ENCODE peak calls at places on chromosomes 5 and 9, in seven cellular contexts. One of them, this sample, is unnamed.

GRCh38 chr9:9631302-9631701 is 981.5 kb downstream of the PTPRD start:
- DNase-seq in IMR-90: no peak
- DNase-seq in PC-3: no peak
- DNase-seq in iPS DF 6.9: no peak
- DNase-seq in GM23248: no peak
- DNase-seq in PC-9: no peak
- DNase-seq in uterus: no peak
- DNase-seq in this sample: no peak

GRCh38 chr9:120730661-120731514 is 16.6 kb upstream of the MEGF9 start:
- DNase-seq in IMR-90: peak; percentile 96
- DNase-seq in PC-3: peak; percentile 95
- DNase-seq in iPS DF 6.9: no peak
- DNase-seq in GM23248: peak; percentile 92
- DNase-seq in PC-9: peak; percentile 92
- DNase-seq in uterus: no peak
- DNase-seq in this sample: peak; percentile 58

GRCh38 chr5:143613329-143613728 is 198.6 kb upstream of the HMHB1 start:
- DNase-seq in IMR-90: no peak
- DNase-seq in PC-3: peak; percentile 4
- DNase-seq in iPS DF 6.9: no peak
- DNase-seq in GM23248: peak; percentile 53
- DNase-seq in PC-9: no peak
- DNase-seq in uterus: no peak
- DNase-seq in this sample: no peak

GRCh38 chr5:368162-369084 is 46.9 kb downstream of the AHRR start:
- DNase-seq in IMR-90: peak; percentile 98
- DNase-seq in PC-3: no peak
- DNase-seq in iPS DF 6.9: no peak
- DNase-seq in GM23248: no peak
- DNase-seq in PC-9: no peak
- DNase-seq in uterus: no peak
- DNase-seq in this sample: no peak

GRCh38 chr5:63963080-63963735 is 963 bp upstream of the HTR1A start:
- DNase-seq in IMR-90: peak; percentile 52
- DNase-seq in PC-3: peak; percentile 74
- DNase-seq in iPS DF 6.9: peak; percentile 48
- DNase-seq in GM23248: peak; percentile 88
- DNase-seq in PC-9: peak; percentile 15
- DNase-seq in uterus: no peak
- DNase-seq in this sample: peak; percentile 57

GRCh38 chr5:67989457-67989856 is 226.1 kb upstream of the PIK3R1 start:
- DNase-seq in IMR-90: peak; percentile 50
- DNase-seq in PC-3: no peak
- DNase-seq in iPS DF 6.9: no peak
- DNase-seq in GM23248: peak; percentile 47
- DNase-seq in PC-9: no peak
- DNase-seq in uterus: no peak
- DNase-seq in this sample: no peak

GRCh38 chr9:38685535-38685934 is 34.4 kb downstream of the FAM240B start:
- DNase-seq in IMR-90: no peak
- DNase-seq in PC-3: no peak
- DNase-seq in iPS DF 6.9: no peak
- DNase-seq in GM23248: no peak
- DNase-seq in PC-9: no peak
- DNase-seq in uterus: no peak
- DNase-seq in this sample: no peak

GRCh38 chr9:132056717-132057429 is 22.8 kb downstream of the MED27 start:
- DNase-seq in IMR-90: no peak
- DNase-seq in PC-3: no peak
- DNase-seq in iPS DF 6.9: no peak
- DNase-seq in GM23248: no peak
- DNase-seq in PC-9: no peak
- DNase-seq in uterus: no peak
- DNase-seq in this sample: peak; percentile 7

GRCh38 chr9:129467004-129467588 is 153.8 kb downstream of the C9orf50 start:
- DNase-seq in IMR-90: no peak
- DNase-seq in PC-3: no peak
- DNase-seq in iPS DF 6.9: no peak
- DNase-seq in GM23248: no peak
- DNase-seq in PC-9: no peak
- DNase-seq in uterus: no peak
- DNase-seq in this sample: no peak

GRCh38 chr5:135245521-135246499 is 153.2 kb downstream of the MACROH2A1 start:
- DNase-seq in IMR-90: peak; percentile 73
- DNase-seq in PC-3: peak; percentile 74
- DNase-seq in iPS DF 6.9: no peak
- DNase-seq in GM23248: peak; percentile 85
- DNase-seq in PC-9: peak; percentile 55
- DNase-seq in uterus: peak; percentile 18
- DNase-seq in this sample: peak; percentile 57

GRCh38 chr9:19116391-19116790 is 10.9 kb downstream of the PLIN2 start:
- DNase-seq in IMR-90: peak; percentile 64
- DNase-seq in PC-3: peak; percentile 35
- DNase-seq in iPS DF 6.9: no peak
- DNase-seq in GM23248: peak; percentile 91
- DNase-seq in PC-9: no peak
- DNase-seq in uterus: peak; percentile 36
- DNase-seq in this sample: no peak

GRCh38 chr5:52864376-52864775 is 76.7 kb downstream of the ITGA1 start:
- DNase-seq in IMR-90: peak; percentile 76
- DNase-seq in PC-3: no peak
- DNase-seq in iPS DF 6.9: no peak
- DNase-seq in GM23248: peak; percentile 69
- DNase-seq in PC-9: no peak
- DNase-seq in uterus: no peak
- DNase-seq in this sample: no peak

GRCh38 chr5:10860645-10861455 is 99.8 kb upstream of the DAP start:
- DNase-seq in IMR-90: peak; percentile 84
- DNase-seq in PC-3: peak; percentile 72
- DNase-seq in iPS DF 6.9: no peak
- DNase-seq in GM23248: peak; percentile 50
- DNase-seq in PC-9: no peak
- DNase-seq in uterus: no peak
- DNase-seq in this sample: peak; percentile 9

GRCh38 chr5:72600401-72600981 is 93.3 kb upstream of the ZNF366 start:
- DNase-seq in IMR-90: peak; percentile 95
- DNase-seq in PC-3: peak; percentile 96
- DNase-seq in iPS DF 6.9: no peak
- DNase-seq in GM23248: peak; percentile 98
- DNase-seq in PC-9: no peak
- DNase-seq in uterus: peak; percentile 30
- DNase-seq in this sample: peak; percentile 96

GRCh38 chr9:23543420-23543819 is 282.6 kb downstream of the ELAVL2 start:
- DNase-seq in IMR-90: no peak
- DNase-seq in PC-3: peak; percentile 11
- DNase-seq in iPS DF 6.9: no peak
- DNase-seq in GM23248: no peak
- DNase-seq in PC-9: no peak
- DNase-seq in uterus: no peak
- DNase-seq in this sample: peak; percentile 70

DNA sequence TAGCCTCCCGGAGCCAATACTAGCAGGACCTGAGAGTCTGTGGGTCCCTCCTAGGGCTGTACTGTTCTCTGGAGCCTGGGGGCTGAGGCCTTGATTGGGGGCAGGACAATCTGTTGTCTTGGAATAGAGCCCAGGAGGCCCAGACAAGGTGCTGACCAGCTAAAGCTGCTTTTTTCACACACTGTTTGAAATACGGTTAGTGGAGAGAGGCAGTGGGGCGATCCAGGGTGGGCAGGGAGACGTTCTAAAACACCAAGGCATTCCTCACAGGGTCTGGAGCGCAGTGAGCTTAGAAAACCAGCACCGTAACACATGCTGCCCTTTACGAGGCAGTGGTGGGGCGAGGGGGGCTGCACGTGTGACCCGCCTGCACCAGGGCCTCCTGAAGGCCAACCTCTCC is 55.1 kb downstream of the EHMT1 start:
- DNase-seq in IMR-90: no peak
- DNase-seq in PC-3: no peak
- DNase-seq in iPS DF 6.9: no peak
- DNase-seq in GM23248: no peak
- DNase-seq in PC-9: no peak
- DNase-seq in uterus: no peak
- DNase-seq in this sample: no peak
- H3K4me1 ChIP-seq in IMR-90: peaks cover 18% of the 10 kb centered on the region
- H3K4me1 ChIP-seq in PC-3: no peaks in the 10 kb centered on the region
- H3K4me1 ChIP-seq in iPS DF 6.9: peaks cover 18% of the 10 kb centered on the region
- H3K4me1 ChIP-seq in GM23248: no peaks in the 10 kb centered on the region
- H3K4me1 ChIP-seq in PC-9: no peaks in the 10 kb centered on the region
- H3K4me1 ChIP-seq in uterus: peaks cover 12% of the 10 kb centered on the region
- H3K4me1 ChIP-seq in this sample: no peaks in the 10 kb centered on the region

GRCh38 chr9:2631263-2631662 is 9.7 kb downstream of the VLDLR start:
- DNase-seq in IMR-90: no peak
- DNase-seq in PC-3: no peak
- DNase-seq in iPS DF 6.9: no peak
- DNase-seq in GM23248: no peak
- DNase-seq in PC-9: no peak
- DNase-seq in uterus: no peak
- DNase-seq in this sample: no peak
- H3K27me3 ChIP-seq in IMR-90: no peaks in the 10 kb centered on the region
- H3K27me3 ChIP-seq in PC-3: no peaks in the 10 kb centered on the region
- H3K27me3 ChIP-seq in iPS DF 6.9: peaks cover 2% of the 10 kb centered on the region
- H3K27me3 ChIP-seq in GM23248: no peaks in the 10 kb centered on the region
- H3K27me3 ChIP-seq in PC-9: no peaks in the 10 kb centered on the region
- H3K27me3 ChIP-seq in uterus: no peaks in the 10 kb centered on the region
- H3K27me3 ChIP-seq in this sample: no peaks in the 10 kb centered on the region

GRCh38 chr5:177510567-177511053 is 984 bp upstream of the DOK3 start:
- DNase-seq in IMR-90: no peak
- DNase-seq in PC-3: no peak
- DNase-seq in iPS DF 6.9: no peak
- DNase-seq in GM23248: no peak
- DNase-seq in PC-9: no peak
- DNase-seq in uterus: no peak
- DNase-seq in this sample: no peak

GRCh38 chr5:177512736-177513380 is 3.2 kb upstream of the DOK3 start:
- DNase-seq in IMR-90: no peak
- DNase-seq in PC-3: no peak
- DNase-seq in iPS DF 6.9: no peak
- DNase-seq in GM23248: no peak
- DNase-seq in PC-9: no peak
- DNase-seq in uterus: no peak
- DNase-seq in this sample: no peak

GRCh38 chr5:177511181-177511580 is 1.6 kb upstream of the DOK3 start:
- DNase-seq in IMR-90: no peak
- DNase-seq in PC-3: no peak
- DNase-seq in iPS DF 6.9: no peak
- DNase-seq in GM23248: no peak
- DNase-seq in PC-9: no peak
- DNase-seq in uterus: no peak
- DNase-seq in this sample: no peak

GRCh38 chr5:177513500-177513899 is 3.3 kb downstream of the DDX41 start:
- DNase-seq in IMR-90: no peak
- DNase-seq in PC-3: no peak
- DNase-seq in iPS DF 6.9: no peak
- DNase-seq in GM23248: no peak
- DNase-seq in PC-9: no peak
- DNase-seq in uterus: no peak
- DNase-seq in this sample: no peak

GRCh38 chr5:177511796-177512675 is 2.4 kb upstream of the DOK3 start:
- DNase-seq in IMR-90: no peak
- DNase-seq in PC-3: no peak
- DNase-seq in iPS DF 6.9: no peak
- DNase-seq in GM23248: no peak
- DNase-seq in PC-9: no peak
- DNase-seq in uterus: no peak
- DNase-seq in this sample: no peak
- H3K27ac ChIP-seq in IMR-90: no peak overlapping the region
- H3K27ac ChIP-seq in PC-3: no peak overlapping the region
- H3K27ac ChIP-seq in iPS DF 6.9: no peak overlapping the region
- H3K27ac ChIP-seq in GM23248: no peak overlapping the region
- H3K27ac ChIP-seq in PC-9: no peak overlapping the region
- H3K27ac ChIP-seq in uterus: no peak overlapping the region
- H3K27ac ChIP-seq in this sample: no peak overlapping the region

DNA sequence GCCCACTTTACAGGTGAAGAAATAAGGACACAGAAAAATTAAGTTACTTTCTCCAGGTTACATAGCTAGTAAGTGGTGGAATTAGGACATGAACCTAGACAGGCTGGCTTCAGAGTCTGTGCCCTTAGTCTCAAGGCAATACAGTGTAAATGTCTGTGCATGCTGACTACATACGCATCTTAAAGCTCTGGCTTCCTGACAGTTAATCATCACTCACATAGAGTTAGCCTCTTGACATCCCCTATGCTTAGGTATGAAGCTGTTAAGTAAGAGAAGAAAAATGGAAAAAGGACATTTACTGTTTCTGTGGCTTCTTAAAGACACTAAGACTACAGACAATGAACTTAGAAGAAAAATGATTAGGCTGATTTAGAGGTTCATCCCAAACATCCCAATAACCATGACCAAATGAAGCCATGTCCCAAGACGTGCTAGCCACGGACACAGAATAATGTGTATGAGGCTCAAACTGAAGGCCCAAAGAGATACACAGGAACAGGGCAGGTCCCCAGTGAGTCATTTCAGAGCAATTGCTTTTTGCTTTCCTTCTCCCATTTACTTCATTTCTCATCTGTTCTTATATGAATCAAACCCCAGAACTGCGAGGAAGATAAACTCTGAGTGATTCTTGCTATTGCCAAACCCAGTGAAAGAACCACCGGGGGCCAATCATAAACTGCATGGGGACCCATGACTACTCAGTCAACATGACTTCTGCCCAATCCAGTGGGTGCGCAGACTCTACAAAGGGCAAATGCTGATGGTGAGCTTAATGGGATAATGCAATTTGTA is 100.0 kb upstream of the IFNK start:
- DNase-seq in IMR-90: no peak
- DNase-seq in PC-3: no peak
- DNase-seq in iPS DF 6.9: no peak
- DNase-seq in GM23248: no peak
- DNase-seq in PC-9: no peak
- DNase-seq in uterus: no peak
- DNase-seq in this sample: peak; percentile 92
- H3K4me1 ChIP-seq in IMR-90: no peaks in the 10 kb centered on the region
- H3K4me1 ChIP-seq in PC-3: peaks cover 36% of the 10 kb centered on the region
- H3K4me1 ChIP-seq in iPS DF 6.9: peaks cover 7% of the 10 kb centered on the region
- H3K4me1 ChIP-seq in GM23248: peaks cover 5% of the 10 kb centered on the region
- H3K4me1 ChIP-seq in PC-9: peaks cover 23% of the 10 kb centered on the region
- H3K4me1 ChIP-seq in uterus: peaks cover 18% of the 10 kb centered on the region
- H3K4me1 ChIP-seq in this sample: peaks cover 62% of the 10 kb centered on the region

DNA sequence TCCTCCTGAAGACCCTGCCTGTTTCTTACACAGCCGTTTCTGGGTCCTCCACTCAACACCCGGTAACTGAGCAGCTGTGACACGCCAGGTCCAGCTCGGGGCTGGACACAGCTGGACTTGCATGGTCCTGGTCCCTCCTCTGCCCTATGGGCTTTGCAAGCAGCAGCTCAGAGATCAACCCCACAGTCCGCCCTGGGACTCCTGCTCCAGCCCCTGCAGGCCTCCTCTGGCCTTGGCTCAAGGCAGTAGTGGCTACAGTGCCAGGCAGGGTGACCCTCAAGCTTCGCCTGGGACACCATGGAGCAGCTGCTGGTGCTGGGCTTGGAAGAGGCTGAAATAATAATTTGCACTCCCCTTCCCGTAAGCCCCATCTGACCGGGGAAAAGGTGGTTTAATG is 66.1 kb upstream of the OLFM1 start:
- DNase-seq in IMR-90: no peak
- DNase-seq in PC-3: no peak
- DNase-seq in iPS DF 6.9: no peak
- DNase-seq in GM23248: no peak
- DNase-seq in PC-9: no peak
- DNase-seq in uterus: no peak
- DNase-seq in this sample: no peak
- H3K27me3 ChIP-seq in IMR-90: no peaks in the 10 kb centered on the region
- H3K27me3 ChIP-seq in PC-3: no peaks in the 10 kb centered on the region
- H3K27me3 ChIP-seq in iPS DF 6.9: no peaks in the 10 kb centered on the region
- H3K27me3 ChIP-seq in GM23248: peaks cover 9% of the 10 kb centered on the region
- H3K27me3 ChIP-seq in PC-9: peaks cover 99% of the 10 kb centered on the region
- H3K27me3 ChIP-seq in uterus: no peaks in the 10 kb centered on the region
- H3K27me3 ChIP-seq in this sample: no peaks in the 10 kb centered on the region

This sample was measured in foreskin keratinocyte.